ENCODE peak calls at places on chromosomes 13 and 19, in six cellular contexts. N is PC-3, J is IMR-90, C is neural progenitor cell, B is GM23338, P is fibroblast of lung. Y is an unnamed sample. For H4K20me1, the result is how much of the 10 kb centered on the place peaks cover.

GRCh38 chr19:51016798-51017683 is 2.5 kb downstream of the KLK10 start:
- DNase-seq in N (peak), J (peak), C (peak), B (peak), P (no peak), Y (peak)

GRCh38 chr19:41407271-41407670 is 9.7 kb downstream of the BCKDHA start:
- DNase-seq in N (no peak), J (no peak), C (peak), B (peak), P (peak), Y (no peak)

GRCh38 chr19:17766543-17767131 is 15.4 kb downstream of the FCHO1 start:
- DNase-seq in N (peak), J (peak), C (peak), B (peak), P (peak), Y (peak)

GRCh38 chr19:4730740-4731171 is 7.1 kb upstream of the DPP9 start:
- DNase-seq in N (peak), J (no peak), C (no peak), B (peak), P (no peak), Y (no peak)

GRCh38 chr19:15247107-15248014 is 15.1 kb upstream of the EPHX3 start:
- DNase-seq in N (no peak), J (no peak), C (no peak), B (no peak), P (no peak), Y (no peak)

GRCh38 chr13:20441879-20442278 is 83.8 kb downstream of the CRYL1 start:
- DNase-seq in N (peak), J (peak), C (peak), B (peak), P (peak), Y (peak)

GRCh38 chr13:91544723-91545122 is 146.3 kb downstream of the GPC5 start:
- DNase-seq in N (no peak), J (no peak), C (peak), B (peak), P (no peak), Y (no peak)

GRCh38 chr19:9945319-9945966 is 9.1 kb upstream of the OLFM2 start:
- DNase-seq in N (peak), J (peak), C (peak), B (peak), P (peak), Y (no peak)

GRCh38 chr19:43305642-43306041 is 36.3 kb upstream of the PSG9 start:
- DNase-seq in N (no peak), J (no peak), C (no peak), B (peak), P (no peak), Y (no peak)

GRCh38 chr13:27466513-27466912 is 16.1 kb upstream of the MTIF3 start:
- DNase-seq in N (no peak), J (no peak), C (no peak), B (no peak), P (no peak), Y (no peak)

GRCh38 chr19:12723383-12723642 is 419 bp downstream of the TNPO2 start:
- DNase-seq in N (no peak), J (peak), C (peak), B (peak), P (peak), Y (no peak)

GRCh38 chr19:43596842-43597461 is 557 bp downstream of the ZNF576 start:
- DNase-seq in N (no peak), J (peak), C (peak), B (no peak), P (peak), Y (no peak)

GRCh38 chr13:109900320-109900719 is 113.9 kb upstream of the IRS2 start:
- DNase-seq in N (no peak), J (no peak), C (peak), B (peak), P (no peak), Y (no peak)

GRCh38 chr19:9881720-9882119 is 46.6 kb downstream of the PIN1 start:
- DNase-seq in N (peak), J (no peak), C (no peak), B (no peak), P (no peak), Y (no peak)

GRCh38 chr19:54142166-54142780 is 4.7 kb downstream of the CNOT3 start:
- DNase-seq in N (no peak), J (peak), C (no peak), B (no peak), P (peak), Y (no peak)

GRCh38 chr19:12757544-12758274 is 6.1 kb downstream of the BEST2 start:
- DNase-seq in N (peak), J (peak), C (peak), B (peak), P (peak), Y (peak)

GRCh38 chr13:66210677-66211076 is 1019.5 kb downstream of the PCDH9 start:
- DNase-seq in N (peak), J (peak), C (no peak), B (no peak), P (peak), Y (peak)

GRCh38 chr13:26605845-26606244 is 48.4 kb downstream of the WASF3 start:
- DNase-seq in N (peak), J (no peak), C (peak), B (peak), P (no peak), Y (no peak)

GRCh38 chr13:46010148-46010547 is 42.4 kb downstream of the ZC3H13 start:
- DNase-seq in N (no peak), J (no peak), C (peak), B (peak), P (no peak), Y (no peak)

GRCh38 chr13:77519808-77520207 is 15.7 kb upstream of the SCEL start:
- DNase-seq in N (peak), J (no peak), C (no peak), B (no peak), P (peak), Y (no peak)
- H4K20me1 ChIP-seq in N (under half), J (under half), C (under half), B (under half), P (under half), Y (under half)

DNA sequence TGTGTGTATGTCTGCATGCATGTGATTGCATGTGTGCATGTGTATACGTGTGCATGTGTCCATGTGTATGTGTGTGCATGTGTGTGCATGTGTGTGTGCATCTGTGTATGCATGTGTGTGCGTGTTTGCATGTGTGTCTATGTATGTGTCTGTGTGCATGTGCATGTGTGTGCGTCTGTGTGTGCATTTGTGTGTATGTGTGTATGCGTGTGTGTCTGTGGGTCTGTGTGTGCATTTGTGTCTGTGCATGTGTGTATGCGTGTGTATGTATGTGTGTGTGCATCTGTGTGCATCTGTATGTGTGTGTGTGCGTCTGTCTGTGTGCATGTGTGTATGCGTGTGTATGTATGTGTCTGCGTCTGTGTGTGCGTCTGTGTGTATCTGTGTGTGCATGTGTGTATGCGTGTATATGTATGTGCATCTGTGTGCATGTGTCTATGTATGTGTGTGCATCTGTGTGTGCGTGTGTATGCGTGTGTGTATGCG is 3.0 kb downstream of the STXBP2 start:
- DNase-seq in N (no peak), J (no peak), C (no peak), B (no peak), P (no peak), Y (no peak)
- H4K20me1 ChIP-seq in N (under half), J (under half), C (under half), B (under half), P (under half), Y (under half)

DNA sequence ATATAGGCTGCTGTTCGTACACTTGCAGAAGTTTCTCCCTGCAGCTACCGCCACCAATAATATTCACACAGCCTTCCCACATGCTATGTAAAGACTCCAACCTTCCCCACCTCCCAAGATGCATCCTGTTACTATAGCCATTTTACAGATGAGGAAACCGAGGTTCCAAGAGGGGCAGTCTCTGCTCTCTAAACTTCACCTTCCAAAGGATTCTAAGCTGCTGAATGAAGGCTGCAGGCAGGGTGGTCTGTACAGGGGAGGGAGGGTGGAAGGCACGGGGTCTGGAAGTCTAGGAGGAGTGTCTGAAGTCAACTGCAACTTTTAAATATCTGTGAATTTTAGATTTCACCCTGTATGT is 1.9 kb upstream of the NFIC start:
- DNase-seq in N (no peak), J (no peak), C (no peak), B (no peak), P (no peak), Y (no peak)
- H4K20me1 ChIP-seq in N (under half), J (half or more), C (under half), B (under half), P (under half), Y (under half)

GRCh38 chr19:40274585-40275544 is 10.3 kb downstream of the AKT2 start:
- DNase-seq in N (no peak), J (no peak), C (no peak), B (no peak), P (no peak), Y (no peak)

GRCh38 chr19:40272261-40272660 is 12.9 kb downstream of the AKT2 start:
- DNase-seq in N (no peak), J (no peak), C (no peak), B (no peak), P (no peak), Y (no peak)

GRCh38 chr19:40271706-40272105 is 13.4 kb downstream of the AKT2 start:
- DNase-seq in N (no peak), J (no peak), C (no peak), B (no peak), P (no peak), Y (no peak)

GRCh38 chr19:40270362-40271089 is 14.6 kb downstream of the AKT2 start:
- DNase-seq in N (no peak), J (no peak), C (peak), B (peak), P (no peak), Y (no peak)

GRCh38 chr19:40273469-40274360 is 11.4 kb downstream of the AKT2 start:
- DNase-seq in N (no peak), J (no peak), C (no peak), B (no peak), P (no peak), Y (no peak)
- H4K20me1 ChIP-seq in N (under half), J (half or more), C (half or more), B (under half), P (under half), Y (half or more)

DNA sequence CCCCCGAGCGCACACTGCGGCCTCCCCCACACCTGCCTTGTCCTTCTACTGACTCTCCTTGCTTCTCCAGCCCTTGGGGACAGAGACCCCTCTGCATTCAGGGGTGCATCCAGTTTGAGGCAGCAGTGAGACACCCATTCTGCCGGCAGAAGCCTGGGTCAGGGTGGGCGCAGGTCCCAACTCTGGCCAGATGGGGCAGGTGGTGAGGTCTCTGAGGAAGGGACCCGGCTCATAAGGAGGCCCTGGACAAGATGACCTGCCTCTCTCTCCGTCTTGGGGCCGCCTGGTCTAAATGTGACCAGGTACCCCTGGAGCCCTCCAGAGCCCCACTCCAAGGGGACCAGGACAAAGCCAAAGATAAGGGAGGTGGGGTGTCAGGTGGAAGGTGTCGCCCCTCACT is 6.1 kb downstream of the CHERP start:
- DNase-seq in N (no peak), J (no peak), C (no peak), B (no peak), P (no peak), Y (no peak)
- H4K20me1 ChIP-seq in N (under half), J (half or more), C (half or more), B (under half), P (under half), Y (half or more)